ENCODE peak calls at places on chromosomes 16 and 17, in seven cellular contexts. F is A549, W is Calu3, N is BJ, K is GM12865, X is GM10248, L is tibial artery. I is an unnamed sample.

GRCh38 chr16:89607937-89608740 is 5.3 kb upstream of the DPEP1 start:
- DNase-seq in F (no peak), W (no peak), N (no peak), K (no peak), X (no peak), L (no peak), I (no peak)

GRCh38 chr16:57882206-57882605 is 79.9 kb upstream of the KIFC3 start:
- DNase-seq in F (no peak), W (no peak), N (no peak), K (no peak), X (no peak), L (no peak), I (peak; percentile 11)

GRCh38 chr16:77945126-77945525 is 77.2 kb upstream of the CLEC3A start:
- DNase-seq in F (no peak), W (no peak), N (no peak), K (no peak), X (no peak), L (no peak), I (no peak)

GRCh38 chr16:67641779-67642708 is 2.9 kb upstream of the CARMIL2 start:
- DNase-seq in F (no peak), W (no peak), N (no peak), K (no peak), X (no peak), L (peak; percentile 92), I (no peak)

GRCh38 chr17:75059369-75060345 is 12.6 kb downstream of the KCTD2 start:
- DNase-seq in F (no peak), W (no peak), N (peak; percentile 65), K (no peak), X (no peak), L (peak; percentile 63), I (no peak)

GRCh38 chr17:32689348-32689747 is 187.6 kb downstream of the MYO1D start:
- DNase-seq in F (no peak), W (no peak), N (no peak), K (no peak), X (no peak), L (no peak), I (no peak)

GRCh38 chr16:87778476-87778829 is 12.7 kb upstream of the KLHDC4 start:
- DNase-seq in F (no peak), W (no peak), N (no peak), K (peak; percentile 18), X (no peak), L (no peak), I (no peak)

GRCh38 chr17:65017375-65017774 is 39.2 kb downstream of the GNA13 start:
- DNase-seq in F (no peak), W (no peak), N (no peak), K (no peak), X (no peak), L (no peak), I (no peak)

GRCh38 chr17:34456121-34456520 is 93.1 kb upstream of the CCL1 start:
- DNase-seq in F (no peak), W (no peak), N (no peak), K (no peak), X (no peak), L (no peak), I (no peak)

GRCh38 chr16:57084257-57084770 is 8.1 kb upstream of the CPNE2 start:
- DNase-seq in F (peak; percentile 93), W (peak; percentile 76), N (no peak), K (peak; percentile 86), X (peak; percentile 88), L (peak; percentile 80), I (peak; percentile 88)

GRCh38 chr17:68198931-68199836 is 48.7 kb upstream of the AMZ2 start:
- DNase-seq in F (peak; percentile 41), W (peak; percentile 28), N (no peak), K (no peak), X (peak; percentile 30), L (no peak), I (peak; percentile 60)

GRCh38 chr17:37037590-37038155 is 88.9 kb downstream of the AATF start:
- DNase-seq in F (no peak), W (no peak), N (peak; percentile 5), K (no peak), X (no peak), L (no peak), I (no peak)

GRCh38 chr16:71762186-71762585 is 37.7 kb upstream of the PHLPP2 start:
- DNase-seq in F (no peak), W (no peak), N (peak; percentile 12), K (no peak), X (no peak), L (no peak), I (no peak)

GRCh38 chr16:88045820-88046303 is 94.6 kb downstream of the BANP start:
- DNase-seq in F (no peak), W (no peak), N (no peak), K (peak; percentile 83), X (peak; percentile 86), L (no peak), I (peak; percentile 84)

GRCh38 chr17:59513934-59514841 is 51.2 kb upstream of the DHX40 start:
- DNase-seq in F (peak; percentile 26), W (peak; percentile 80), N (no peak), K (no peak), X (no peak), L (peak; percentile 76), I (no peak)

GRCh38 chr16:84513111-84514065 is 8.9 kb upstream of the MEAK7 start:
- DNase-seq in F (no peak), W (no peak), N (no peak), K (no peak), X (no peak), L (no peak), I (no peak)

GRCh38 chr17:74736423-74737298 is at the start of gene RAB37:
- DNase-seq in F (peak; percentile 87), W (peak; percentile 52), N (no peak), K (peak; percentile 59), X (peak; percentile 75), L (no peak), I (peak; percentile 76)

GRCh38 chr17:41919840-41920579 is 1.3 kb upstream of the ACLY start:
- DNase-seq in F (no peak), W (no peak), N (no peak), K (no peak), X (no peak), L (no peak), I (no peak)

GRCh38 chr17:50533720-50534148 is 1.2 kb downstream of the EPN3 start:
- DNase-seq in F (no peak), W (peak; percentile 64), N (no peak), K (no peak), X (no peak), L (no peak), I (no peak)

DNA sequence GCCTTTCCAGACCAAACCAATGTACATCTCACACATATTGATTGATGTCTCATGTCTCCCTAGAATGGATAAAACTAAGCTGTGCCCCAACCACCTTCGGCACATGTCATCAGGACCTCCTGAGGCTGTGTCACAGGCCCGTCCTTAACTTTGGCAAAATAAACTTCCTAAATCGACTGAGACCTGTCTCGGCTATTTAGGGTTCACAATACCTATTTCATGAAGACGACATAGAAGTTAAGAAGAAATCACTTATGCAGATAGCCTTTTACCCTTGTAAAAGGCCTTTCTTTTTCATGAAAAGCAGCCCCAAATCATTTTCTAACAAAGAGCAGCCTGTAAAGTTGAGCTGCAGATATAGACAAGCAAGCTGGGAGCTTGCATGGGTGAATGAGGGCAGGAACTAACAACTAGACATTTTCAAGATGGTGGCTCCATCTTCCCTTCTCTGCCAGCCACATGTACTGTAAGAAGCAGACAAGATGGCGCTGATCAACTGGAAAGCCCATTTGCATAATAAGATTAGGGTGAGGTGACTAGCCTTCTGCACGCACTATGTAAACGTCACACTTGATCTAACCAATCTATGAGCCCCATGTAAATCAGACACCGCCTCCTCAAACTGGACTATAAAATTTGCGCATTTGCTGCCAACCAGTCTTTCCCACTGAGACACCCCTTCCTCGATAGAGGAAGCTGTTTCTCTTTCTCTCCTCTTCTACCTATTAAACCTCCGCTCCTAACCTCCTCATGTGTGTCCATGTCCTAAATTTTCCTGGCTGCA is 4.7 kb upstream of the KDM8 start:
- DNase-seq in F (no peak), W (no peak), N (no peak), K (no peak), X (no peak), L (no peak), I (no peak)
- TF ChIP-seq CTCF in F (no peak), W (no peak), N (no peak), K (no peak), X (no peak), L (no peak), I (no peak)

DNA sequence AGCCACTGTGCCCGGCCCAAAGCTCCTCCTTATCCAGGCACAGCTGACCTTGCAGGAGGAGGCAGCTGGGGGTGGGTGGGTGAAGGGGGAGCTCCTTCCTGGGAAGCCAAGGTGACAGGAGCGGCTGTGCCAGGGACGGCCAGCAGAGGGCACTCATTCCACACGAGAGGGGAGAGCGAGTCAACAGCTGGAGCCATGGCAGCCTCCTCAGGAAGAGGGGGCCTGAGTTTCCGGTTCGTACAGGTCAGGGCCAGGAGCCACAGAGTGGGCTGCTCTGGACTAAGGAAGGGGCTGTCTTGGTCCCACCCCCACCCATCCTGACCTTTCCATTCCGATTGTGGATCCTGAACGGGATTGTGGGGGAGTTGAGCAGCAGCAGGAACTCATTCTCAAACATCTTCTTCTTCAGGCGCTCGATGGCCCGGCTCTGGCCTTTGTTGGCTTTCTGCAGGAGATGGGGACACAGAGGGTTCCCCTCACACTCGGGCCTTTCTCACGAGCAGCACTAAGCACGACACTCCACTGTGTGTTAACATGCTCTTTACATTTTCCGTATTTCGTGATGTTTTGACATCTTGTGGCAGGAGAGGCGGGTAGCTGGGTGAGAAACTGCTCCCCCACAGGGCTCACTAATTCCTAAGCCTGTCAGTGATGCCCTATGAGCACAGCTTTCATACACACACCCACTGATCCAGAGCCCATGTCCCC is 61.6 kb downstream of the TIMM22 start:
- DNase-seq in F (peak; percentile 73), W (peak; percentile 68), N (no peak), K (peak; percentile 48), X (peak; percentile 42), L (no peak), I (no peak)
- TF ChIP-seq CTCF in F (peak; percentile 88), W (peak; percentile 63), N (peak; percentile 41), K (peak; percentile 41), X (peak; percentile 36), L (peak; percentile 45), I (peak; percentile 31)

GRCh38 chr16:70644763-70645597 is 1.4 kb upstream of the IL34 start:
- DNase-seq in F (no peak), W (peak; percentile 25), N (no peak), K (no peak), X (no peak), L (no peak), I (peak; percentile 17)
- TF ChIP-seq CTCF in F (no peak), W (no peak), N (no peak), K (no peak), X (no peak), L (no peak), I (no peak)

GRCh38 chr17:48647964-48648245 is 21.7 kb upstream of the HOXB9 start:
- DNase-seq in F (no peak), W (no peak), N (no peak), K (no peak), X (no peak), L (no peak), I (no peak)

GRCh38 chr17:48644910-48645557 is 18.9 kb upstream of the HOXB9 start:
- DNase-seq in F (no peak), W (no peak), N (no peak), K (no peak), X (no peak), L (no peak), I (peak; percentile 23)

GRCh38 chr17:48645639-48646182 is 19.6 kb upstream of the HOXB9 start:
- DNase-seq in F (no peak), W (no peak), N (no peak), K (no peak), X (no peak), L (no peak), I (peak; percentile 9)

GRCh38 chr17:48647103-48647963 is 21.2 kb upstream of the HOXB9 start:
- DNase-seq in F (peak; percentile 71), W (peak; percentile 63), N (no peak), K (peak; percentile 34), X (no peak), L (no peak), I (peak; percentile 60)

GRCh38 chr17:48646183-48647102 is 20.3 kb upstream of the HOXB9 start:
- DNase-seq in F (peak; percentile 64), W (peak; percentile 90), N (no peak), K (peak; percentile 31), X (peak; percentile 67), L (no peak), I (peak; percentile 75)
- TF ChIP-seq CTCF in F (no peak), W (no peak), N (no peak), K (no peak), X (no peak), L (no peak), I (no peak)

I was measured in GM20000.